ENCODE peak calls at places on chromosomes 12 and 14, in eight cellular contexts. G, T, H, I, N, J, D and C are unnamed samples.

GRCh38 chr12:13250416-13250815 is 53.9 kb downstream of the EMP1 start:
- DNase-seq in G (no peak), T (peak), H (no peak), I (no peak), N (no peak), J (peak), D (no peak), C (no peak)

GRCh38 chr14:97196336-97196735 is 399.2 kb downstream of the VRK1 start:
- DNase-seq in G (peak), T (no peak), H (no peak), I (no peak), N (no peak), J (no peak), D (no peak), C (no peak)

GRCh38 chr14:52397844-52398243 is 83.7 kb downstream of the PTGER2 start:
- DNase-seq in G (no peak), T (no peak), H (no peak), I (no peak), N (no peak), J (no peak), D (no peak), C (no peak)

GRCh38 chr12:52183544-52183910 is 8.3 kb downstream of the KRT80 start:
- DNase-seq in G (no peak), T (no peak), H (no peak), I (no peak), N (no peak), J (no peak), D (no peak), C (no peak)

GRCh38 chr12:96398422-96399080 is 1.7 kb downstream of the CDK17 start:
- DNase-seq in G (no peak), T (no peak), H (no peak), I (no peak), N (peak), J (no peak), D (no peak), C (no peak)

GRCh38 chr12:10153271-10154144 is 18.4 kb downstream of the OLR1 start:
- DNase-seq in G (peak), T (peak), H (peak), I (peak), N (peak), J (no peak), D (peak), C (peak)

GRCh38 chr12:98745578-98746391 is 100.7 kb downstream of the APAF1 start:
- DNase-seq in G (no peak), T (no peak), H (no peak), I (no peak), N (no peak), J (no peak), D (no peak), C (no peak)

GRCh38 chr12:28759334-28759733 is 389.7 kb upstream of the FAR2 start:
- DNase-seq in G (peak), T (no peak), H (no peak), I (no peak), N (no peak), J (no peak), D (peak), C (no peak)

GRCh38 chr12:123859035-123859434 is 96.9 kb downstream of the DNAH10 start:
- DNase-seq in G (no peak), T (no peak), H (no peak), I (no peak), N (no peak), J (no peak), D (no peak), C (no peak)

GRCh38 chr12:16329594-16329993 is 17.9 kb upstream of the MGST1 start:
- DNase-seq in G (no peak), T (no peak), H (peak), I (no peak), N (no peak), J (no peak), D (no peak), C (no peak)

GRCh38 chr12:119859241-119859640 is 17.9 kb downstream of the CIT start:
- DNase-seq in G (no peak), T (no peak), H (no peak), I (no peak), N (no peak), J (no peak), D (no peak), C (no peak)

GRCh38 chr12:4809449-4810218 is 89.4 kb downstream of the GALNT8 start:
- DNase-seq in G (no peak), T (no peak), H (no peak), I (no peak), N (peak), J (no peak), D (peak), C (no peak)

GRCh38 chr12:94080684-94081009 is 67.7 kb upstream of the PLXNC1 start:
- DNase-seq in G (no peak), T (no peak), H (no peak), I (no peak), N (no peak), J (no peak), D (no peak), C (no peak)

GRCh38 chr12:1660304-1661187 is 30.3 kb upstream of the ADIPOR2 start:
- DNase-seq in G (no peak), T (no peak), H (no peak), I (no peak), N (peak), J (no peak), D (no peak), C (peak)

GRCh38 chr12:77324763-77325468 is 259.5 kb upstream of the E2F7 start:
- DNase-seq in G (peak), T (peak), H (peak), I (no peak), N (peak), J (no peak), D (peak), C (peak)

GRCh38 chr12:777550-778047 is 25.2 kb downstream of the WNK1 start:
- DNase-seq in G (no peak), T (no peak), H (no peak), I (no peak), N (no peak), J (no peak), D (no peak), C (no peak)

GRCh38 chr14:93059917-93060545 is 55.7 kb downstream of the ITPK1 start:
- DNase-seq in G (no peak), T (no peak), H (peak), I (no peak), N (no peak), J (no peak), D (no peak), C (no peak)

GRCh38 chr12:22276846-22277245 is 57.7 kb downstream of the ST8SIA1 start:
- DNase-seq in G (no peak), T (no peak), H (no peak), I (no peak), N (no peak), J (no peak), D (no peak), C (no peak)

GRCh38 chr12:95200128-95200973 is 16.9 kb downstream of the FGD6 start:
- DNase-seq in G (no peak), T (no peak), H (no peak), I (no peak), N (no peak), J (no peak), D (no peak), C (no peak)

GRCh38 chr14:104147346-104148125 is 9.1 kb downstream of the KIF26A start:
- DNase-seq in G (no peak), T (no peak), H (no peak), I (no peak), N (no peak), J (no peak), D (no peak), C (no peak)

GRCh38 chr12:13112968-13113367 is 9.5 kb upstream of the GSG1 start:
- DNase-seq in G (no peak), T (no peak), H (no peak), I (no peak), N (no peak), J (no peak), D (no peak), C (no peak)

GRCh38 chr14:99118046-99118721 is 153.8 kb downstream of the BCL11B start:
- DNase-seq in G (no peak), T (no peak), H (no peak), I (no peak), N (no peak), J (no peak), D (no peak), C (peak)

GRCh38 chr12:120959111-120959878 is 19.0 kb upstream of the HNF1A start:
- DNase-seq in G (no peak), T (no peak), H (no peak), I (no peak), N (no peak), J (no peak), D (no peak), C (no peak)

GRCh38 chr12:32533971-32534590 is 134.7 kb downstream of the FGD4 start:
- DNase-seq in G (peak), T (peak), H (no peak), I (no peak), N (peak), J (peak), D (peak), C (peak)

GRCh38 chr14:65277580-65278270 is 134.8 kb upstream of the FUT8 start:
- DNase-seq in G (no peak), T (no peak), H (peak), I (no peak), N (no peak), J (no peak), D (no peak), C (no peak)

GRCh38 chr14:22438742-22439141 is 150.3 kb downstream of the DAD1 start:
- DNase-seq in G (no peak), T (no peak), H (peak), I (no peak), N (no peak), J (no peak), D (no peak), C (no peak)

GRCh38 chr14:92686763-92687427 is 61.5 kb downstream of the LGMN start:
- DNase-seq in G (peak), T (peak), H (peak), I (no peak), N (peak), J (peak), D (peak), C (peak)

GRCh38 chr14:50362791-50363733 is 33.6 kb downstream of the CDKL1 start:
- DNase-seq in G (no peak), T (no peak), H (peak), I (no peak), N (peak), J (no peak), D (no peak), C (no peak)

GRCh38 chr12:126874427-126875026 is 1392.4 kb upstream of the TMEM132C start:
- DNase-seq in G (peak), T (peak), H (peak), I (no peak), N (peak), J (no peak), D (peak), C (peak)

GRCh38 chr12:51972849-51973273 is 21.4 kb downstream of the ACVR1B start:
- DNase-seq in G (no peak), T (no peak), H (peak), I (no peak), N (no peak), J (no peak), D (no peak), C (peak)